ENCODE peak calls at places on chromosomes 5 and 9, in four cellular contexts. One of them, this sample, is unnamed.

GRCh38 chr9:32376295-32376694 is 8.1 kb upstream of the ACO1 start:
- DNase-seq in CD8-positive, alpha-beta T cell: no peak
- DNase-seq in activated CD8-positive, alpha-beta memory T cell treated with anti-CD3 and anti-CD28 coated beads, Interleukin-2, amount 10 ng/mL, durations not matched to agents 7 days and 5 days: no peak
- DNase-seq in LoVo: no peak
- DNase-seq in this sample: no peak

GRCh38 chr5:157870837-157871834 is 12.2 kb upstream of the CLINT1 start:
- DNase-seq in CD8-positive, alpha-beta T cell: no peak
- DNase-seq in activated CD8-positive, alpha-beta memory T cell treated with anti-CD3 and anti-CD28 coated beads, Interleukin-2, amount 10 ng/mL, durations not matched to agents 7 days and 5 days: no peak
- DNase-seq in LoVo: peak; percentile 69
- DNase-seq in this sample: no peak

GRCh38 chr9:118128313-118128712 is 424.1 kb downstream of the TLR4 start:
- DNase-seq in CD8-positive, alpha-beta T cell: no peak
- DNase-seq in activated CD8-positive, alpha-beta memory T cell treated with anti-CD3 and anti-CD28 coated beads, Interleukin-2, amount 10 ng/mL, durations not matched to agents 7 days and 5 days: no peak
- DNase-seq in LoVo: no peak
- DNase-seq in this sample: no peak

GRCh38 chr5:116506448-116506847 is 68.2 kb downstream of the SEMA6A start:
- DNase-seq in CD8-positive, alpha-beta T cell: no peak
- DNase-seq in activated CD8-positive, alpha-beta memory T cell treated with anti-CD3 and anti-CD28 coated beads, Interleukin-2, amount 10 ng/mL, durations not matched to agents 7 days and 5 days: no peak
- DNase-seq in LoVo: no peak
- DNase-seq in this sample: no peak

GRCh38 chr5:1836176-1836890 is 35.1 kb downstream of the NDUFS6 start:
- DNase-seq in CD8-positive, alpha-beta T cell: no peak
- DNase-seq in activated CD8-positive, alpha-beta memory T cell treated with anti-CD3 and anti-CD28 coated beads, Interleukin-2, amount 10 ng/mL, durations not matched to agents 7 days and 5 days: no peak
- DNase-seq in LoVo: no peak
- DNase-seq in this sample: no peak

GRCh38 chr5:102759700-102760099 is 4.6 kb downstream of the PAM start:
- DNase-seq in CD8-positive, alpha-beta T cell: no peak
- DNase-seq in activated CD8-positive, alpha-beta memory T cell treated with anti-CD3 and anti-CD28 coated beads, Interleukin-2, amount 10 ng/mL, durations not matched to agents 7 days and 5 days: no peak
- DNase-seq in LoVo: no peak
- DNase-seq in this sample: no peak

GRCh38 chr9:70418822-70419545 is 4.5 kb upstream of the KLF9 start:
- DNase-seq in CD8-positive, alpha-beta T cell: peak; percentile 65
- DNase-seq in activated CD8-positive, alpha-beta memory T cell treated with anti-CD3 and anti-CD28 coated beads, Interleukin-2, amount 10 ng/mL, durations not matched to agents 7 days and 5 days: peak; percentile 91
- DNase-seq in LoVo: peak; percentile 89
- DNase-seq in this sample: peak; percentile 99

GRCh38 chr5:65394078-65394477 is 87.6 kb downstream of the ADAMTS6 start:
- DNase-seq in CD8-positive, alpha-beta T cell: no peak
- DNase-seq in activated CD8-positive, alpha-beta memory T cell treated with anti-CD3 and anti-CD28 coated beads, Interleukin-2, amount 10 ng/mL, durations not matched to agents 7 days and 5 days: no peak
- DNase-seq in LoVo: no peak
- DNase-seq in this sample: no peak

GRCh38 chr9:126522957-126523356 is 90.8 kb upstream of the LMX1B start:
- DNase-seq in CD8-positive, alpha-beta T cell: no peak
- DNase-seq in activated CD8-positive, alpha-beta memory T cell treated with anti-CD3 and anti-CD28 coated beads, Interleukin-2, amount 10 ng/mL, durations not matched to agents 7 days and 5 days: no peak
- DNase-seq in LoVo: no peak
- DNase-seq in this sample: no peak

GRCh38 chr5:125113328-125113727 is 366.9 kb upstream of the ZNF608 start:
- DNase-seq in CD8-positive, alpha-beta T cell: no peak
- DNase-seq in activated CD8-positive, alpha-beta memory T cell treated with anti-CD3 and anti-CD28 coated beads, Interleukin-2, amount 10 ng/mL, durations not matched to agents 7 days and 5 days: no peak
- DNase-seq in LoVo: no peak
- DNase-seq in this sample: no peak

GRCh38 chr5:142753114-142753764 is 16.9 kb upstream of the ARHGAP26 start:
- DNase-seq in CD8-positive, alpha-beta T cell: no peak
- DNase-seq in activated CD8-positive, alpha-beta memory T cell treated with anti-CD3 and anti-CD28 coated beads, Interleukin-2, amount 10 ng/mL, durations not matched to agents 7 days and 5 days: no peak
- DNase-seq in LoVo: no peak
- DNase-seq in this sample: peak; percentile 91

GRCh38 chr5:80082731-80083114 is 47.6 kb downstream of the THBS4 start:
- DNase-seq in CD8-positive, alpha-beta T cell: peak; percentile 34
- DNase-seq in activated CD8-positive, alpha-beta memory T cell treated with anti-CD3 and anti-CD28 coated beads, Interleukin-2, amount 10 ng/mL, durations not matched to agents 7 days and 5 days: peak; percentile 63
- DNase-seq in LoVo: no peak
- DNase-seq in this sample: no peak

GRCh38 chr9:108654566-108654965 is 201.2 kb downstream of the ACTL7B start:
- DNase-seq in CD8-positive, alpha-beta T cell: no peak
- DNase-seq in activated CD8-positive, alpha-beta memory T cell treated with anti-CD3 and anti-CD28 coated beads, Interleukin-2, amount 10 ng/mL, durations not matched to agents 7 days and 5 days: no peak
- DNase-seq in LoVo: peak; percentile 67
- DNase-seq in this sample: no peak

GRCh38 chr5:177304392-177305119 is 957 bp downstream of the PRELID1 start:
- DNase-seq in CD8-positive, alpha-beta T cell: no peak
- DNase-seq in activated CD8-positive, alpha-beta memory T cell treated with anti-CD3 and anti-CD28 coated beads, Interleukin-2, amount 10 ng/mL, durations not matched to agents 7 days and 5 days: peak; percentile 66
- DNase-seq in LoVo: peak; percentile 55
- DNase-seq in this sample: no peak

GRCh38 chr9:80615964-80616363 is 1044.2 kb downstream of the TLE4 start:
- DNase-seq in CD8-positive, alpha-beta T cell: no peak
- DNase-seq in activated CD8-positive, alpha-beta memory T cell treated with anti-CD3 and anti-CD28 coated beads, Interleukin-2, amount 10 ng/mL, durations not matched to agents 7 days and 5 days: no peak
- DNase-seq in LoVo: no peak
- DNase-seq in this sample: no peak

GRCh38 chr5:72651109-72651508 is 143.9 kb upstream of the ZNF366 start:
- DNase-seq in CD8-positive, alpha-beta T cell: no peak
- DNase-seq in activated CD8-positive, alpha-beta memory T cell treated with anti-CD3 and anti-CD28 coated beads, Interleukin-2, amount 10 ng/mL, durations not matched to agents 7 days and 5 days: no peak
- DNase-seq in LoVo: no peak
- DNase-seq in this sample: no peak

GRCh38 chr9:125747765-125748510 is 765 bp downstream of the PBX3 start:
- DNase-seq in CD8-positive, alpha-beta T cell: peak; percentile 20
- DNase-seq in activated CD8-positive, alpha-beta memory T cell treated with anti-CD3 and anti-CD28 coated beads, Interleukin-2, amount 10 ng/mL, durations not matched to agents 7 days and 5 days: peak; percentile 46
- DNase-seq in LoVo: no peak
- DNase-seq in this sample: no peak

GRCh38 chr5:81205058-81205457 is 28.1 kb upstream of the CKMT2 start:
- DNase-seq in CD8-positive, alpha-beta T cell: no peak
- DNase-seq in activated CD8-positive, alpha-beta memory T cell treated with anti-CD3 and anti-CD28 coated beads, Interleukin-2, amount 10 ng/mL, durations not matched to agents 7 days and 5 days: no peak
- DNase-seq in LoVo: no peak
- DNase-seq in this sample: no peak

GRCh38 chr5:130109152-130109551 is 204.9 kb downstream of the CHSY3 start:
- DNase-seq in CD8-positive, alpha-beta T cell: no peak
- DNase-seq in activated CD8-positive, alpha-beta memory T cell treated with anti-CD3 and anti-CD28 coated beads, Interleukin-2, amount 10 ng/mL, durations not matched to agents 7 days and 5 days: no peak
- DNase-seq in LoVo: peak; percentile 47
- DNase-seq in this sample: no peak